ENCODE peak calls at places on chromosome 16, in four cellular contexts. L is GM12878, G is WTC11, Y is HepG2. O is an unnamed sample.
A peak's percentile ranks its signal among the peaks of the same experiment; 100 is the strongest.

GRCh38 chr16:86668136-86668535 is 89.8 kb downstream of the FOXL1 start:
- DNase-seq in L (no peak), G (peak; percentile 23), Y (no peak), O (no peak)

GRCh38 chr16:87047221-87048037 is 269.8 kb downstream of the C16orf95 start:
- DNase-seq in G (no peak), L (no peak), Y (no peak), O (no peak)

GRCh38 chr16:31149894-31150890 is at the start of gene PRSS36:
- DNase-seq in Y (no peak), L (no peak), G (no peak), O (peak; percentile 32)

GRCh38 chr16:57616871-57617270 is 11.6 kb upstream of the ADGRG1 start:
- DNase-seq in L (no peak), Y (no peak), G (no peak), O (peak; percentile 35)

GRCh38 chr16:3171855-3172593 is 16.0 kb upstream of the OR1F1 start:
- DNase-seq in Y (peak; percentile 67), L (no peak), G (peak; percentile 81), O (peak; percentile 74)

GRCh38 chr16:6482861-6483530 is 849.6 kb upstream of the RBFOX1 start:
- DNase-seq in G (no peak), Y (no peak), L (no peak), O (no peak)

GRCh38 chr16:76035689-76036088 is 241.5 kb upstream of the CNTNAP4 start:
- DNase-seq in L (no peak), G (no peak), Y (no peak), O (no peak)

GRCh38 chr16:18983565-18984424 is at the start of gene TMC7:
- DNase-seq in Y (peak; percentile 91), G (peak; percentile 95), L (no peak), O (peak; percentile 87)

DNA sequence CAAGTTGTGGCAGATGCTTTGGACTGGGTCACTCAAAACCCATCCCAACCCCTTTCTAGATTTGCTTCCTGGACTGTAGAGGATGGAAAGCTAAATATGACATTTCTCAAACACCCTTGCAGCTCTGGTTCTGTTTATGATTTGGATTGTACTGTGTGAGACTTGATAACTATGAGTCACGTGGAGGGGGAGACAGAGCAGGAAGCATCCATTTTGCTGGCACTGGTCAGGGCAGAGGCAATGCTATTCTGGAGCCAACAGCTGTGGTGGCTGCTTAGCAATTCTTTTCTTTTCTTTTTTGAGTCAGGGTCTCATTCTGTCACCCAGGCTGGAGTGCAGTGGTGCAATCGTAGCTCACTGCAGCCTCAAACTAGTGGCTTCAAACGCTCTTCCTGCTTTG is 13.6 kb upstream of the TERF2 start:
- DNase-seq in L (no peak), G (no peak), Y (no peak), O (peak; percentile 20)
- TF ChIP-seq TCF7 in L (no peak), G (no peak), Y (no peak), O (no peak)

GRCh38 chr16:53093162-53093744 is 38.5 kb downstream of the CHD9 start:
- DNase-seq in L (no peak), Y (no peak), G (no peak), O (no peak)

GRCh38 chr16:53091508-53092211 is 36.9 kb downstream of the CHD9 start:
- DNase-seq in G (peak; percentile 57), Y (no peak), L (peak; percentile 72), O (no peak)

GRCh38 chr16:53090591-53091507 is 36.1 kb downstream of the CHD9 start:
- DNase-seq in G (no peak), L (peak; percentile 59), Y (peak; percentile 46), O (no peak)

GRCh38 chr16:53097190-53097589 is 42.4 kb downstream of the CHD9 start:
- DNase-seq in Y (no peak), G (no peak), L (no peak), O (no peak)

DNA sequence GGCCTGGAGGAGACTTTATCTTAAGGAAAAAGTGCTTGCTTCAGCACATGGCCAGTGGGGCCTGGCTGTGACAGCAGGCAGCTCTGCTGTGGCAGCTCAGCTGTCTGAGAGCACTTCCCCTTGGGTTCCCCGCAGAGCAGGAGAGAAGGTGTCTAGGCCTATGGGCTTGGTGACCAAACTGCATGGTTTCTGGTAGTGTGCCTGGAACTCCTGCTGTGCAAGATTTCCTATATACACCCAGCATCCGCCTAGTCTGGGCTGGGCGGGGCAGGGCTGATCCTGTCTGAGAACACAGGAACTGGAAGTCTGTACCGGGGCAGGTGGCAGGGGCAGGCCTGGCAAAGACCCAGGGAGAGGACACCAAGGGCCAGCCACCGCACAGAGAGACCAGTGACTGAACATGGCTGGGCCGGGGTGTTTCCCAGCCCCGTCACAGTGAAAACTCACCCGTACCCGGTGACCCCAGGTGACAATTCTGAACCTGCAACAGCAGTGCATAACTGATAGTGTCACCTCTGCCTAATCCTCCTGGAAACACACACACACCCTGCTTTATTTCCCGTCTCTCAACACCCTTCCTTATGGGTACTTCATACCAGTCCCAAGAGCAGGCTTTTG is 39.3 kb downstream of the CHD9 start:
- DNase-seq in G (no peak), Y (no peak), L (peak; percentile 45), O (peak; percentile 78)
- TF ChIP-seq TCF7 in G (no peak), Y (no peak), L (no peak), O (no peak)

DNA sequence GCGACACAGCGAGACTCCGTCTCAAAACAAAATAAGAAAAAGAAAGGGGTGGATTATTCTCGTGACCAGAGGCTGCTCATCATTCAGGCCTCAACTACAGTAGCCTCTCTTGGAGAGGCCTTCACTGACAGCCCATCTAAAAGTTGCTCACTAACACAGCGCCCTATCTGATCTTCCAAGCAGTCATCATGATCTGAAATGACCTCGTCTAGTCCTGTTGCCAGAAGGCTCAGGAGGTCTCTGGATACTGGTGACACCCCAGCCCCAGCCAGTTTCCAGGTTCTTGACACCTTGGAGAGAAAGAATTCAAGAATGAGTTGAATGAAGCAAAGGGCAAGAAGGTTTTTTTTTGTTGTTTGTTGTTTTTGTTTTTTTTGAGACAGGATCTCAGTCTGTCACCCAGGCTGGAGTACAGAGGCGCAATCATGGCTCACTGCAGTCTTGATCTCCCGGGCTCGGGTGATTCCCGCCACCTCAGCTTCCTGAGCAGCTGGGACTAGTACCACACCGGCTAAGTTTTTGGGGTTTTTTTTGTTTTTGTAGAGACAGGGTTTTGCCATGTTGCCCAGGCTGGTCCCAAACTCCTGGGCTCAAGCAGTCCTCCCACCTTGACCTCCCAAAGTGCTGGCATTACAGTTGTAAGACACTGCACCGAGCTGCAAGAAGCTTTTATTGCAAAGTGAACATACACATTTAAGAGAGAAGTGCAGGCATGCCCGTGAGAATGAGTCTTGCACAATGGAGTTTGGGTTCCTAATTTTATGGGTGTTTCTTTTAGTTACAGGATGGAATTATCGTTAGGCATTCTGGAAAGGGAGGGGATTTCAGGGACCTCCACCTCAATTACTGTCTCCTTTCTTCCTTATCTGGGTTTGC is 2.7 kb upstream of the ZC3H7A start:
- DNase-seq in G (no peak), L (no peak), Y (no peak), O (no peak)
- TF ChIP-seq TCF7 in G (no peak), L (no peak), Y (no peak), O (no peak)

GRCh38 chr16:79599256-79599836 is 1.2 kb downstream of the MAF start:
- DNase-seq in G (peak; percentile 38), L (no peak), Y (no peak), O (no peak)

GRCh38 chr16:79598341-79599181 is 2.0 kb downstream of the MAF start:
- DNase-seq in Y (no peak), G (peak; percentile 60), L (no peak), O (no peak)

GRCh38 chr16:79601092-79601977 is 798 bp upstream of the MAF start:
- DNase-seq in G (peak; percentile 35), Y (peak; percentile 72), L (no peak), O (no peak)

GRCh38 chr16:79600636-79601091 is at the start of gene MAF:
- DNase-seq in Y (peak; percentile 58), L (no peak), G (peak; percentile 74), O (peak; percentile 53)

GRCh38 chr16:79599837-79600635 is 501 bp downstream of the MAF start:
- DNase-seq in G (peak; percentile 65), Y (no peak), L (no peak), O (peak; percentile 14)
- TF ChIP-seq TCF7 in G (no peak), Y (no peak), L (no peak), O (no peak)

DNA sequence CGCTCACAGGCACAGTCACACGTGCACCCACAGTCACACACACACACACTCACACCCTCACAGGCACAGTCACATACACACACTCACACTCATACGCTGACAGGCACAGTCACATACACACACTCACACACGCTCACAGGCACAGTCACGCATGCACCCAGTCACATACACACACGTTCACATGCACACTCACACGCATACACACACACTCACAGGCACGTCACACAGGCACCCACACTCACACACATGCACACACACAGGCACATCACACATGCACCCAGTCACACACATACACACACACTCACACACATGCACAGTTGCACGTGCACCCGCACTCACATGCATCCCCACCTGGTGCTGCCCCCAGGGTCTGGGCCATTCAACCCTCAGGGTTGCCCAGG is 46.1 kb upstream of the CBFA2T3 start:
- DNase-seq in Y (no peak), L (no peak), G (no peak), O (no peak)
- TF ChIP-seq TCF7 in Y (no peak), L (no peak), G (no peak), O (no peak)

O was measured in K562.